ENCODE peak calls at places on chromosomes 5 and 9, in five cellular contexts. Y, T, M, U and J are unnamed samples.

GRCh38 chr9:129500166-129500862 is 120.6 kb downstream of the C9orf50 start:
- DNase-seq in Y (peak; percentile 89), T (no peak), M (no peak), U (no peak), J (no peak)

GRCh38 chr9:114811301-114811700 is 5.5 kb upstream of the TNFSF15 start:
- DNase-seq in Y (no peak), T (peak; percentile 43), M (no peak), U (no peak), J (peak; percentile 57)

GRCh38 chr9:121648799-121649198 is 2.6 kb upstream of the DAB2IP start:
- DNase-seq in Y (no peak), T (no peak), M (no peak), U (no peak), J (no peak)

GRCh38 chr5:139975306-139975705 is 67.8 kb downstream of the NRG2 start:
- DNase-seq in Y (no peak), T (peak; percentile 27), M (no peak), U (peak; percentile 5), J (no peak)

GRCh38 chr9:135220601-135221575 is 133.4 kb downstream of the OLFM1 start:
- DNase-seq in Y (no peak), T (peak; percentile 4), M (no peak), U (no peak), J (no peak)

GRCh38 chr9:13810510-13810909 is 503.4 kb downstream of the NFIB start:
- DNase-seq in Y (peak; percentile 78), T (no peak), M (no peak), U (no peak), J (no peak)

GRCh38 chr5:131252824-131253171 is 11.1 kb upstream of the CDC42SE2 start:
- DNase-seq in Y (no peak), T (peak; percentile 33), M (no peak), U (peak; percentile 34), J (no peak)

GRCh38 chr5:41009228-41009627 is 61.9 kb downstream of the MROH2B start:
- DNase-seq in Y (peak; percentile 20), T (no peak), M (peak; percentile 64), U (no peak), J (peak; percentile 18)

GRCh38 chr5:95738069-95738468 is 6.9 kb downstream of the RHOBTB3 start:
- DNase-seq in Y (no peak), T (no peak), M (no peak), U (no peak), J (no peak)

GRCh38 chr9:116873937-116874900 is 187.1 kb downstream of the TRIM32 start:
- DNase-seq in Y (no peak), T (no peak), M (no peak), U (no peak), J (no peak)

GRCh38 chr9:71353723-71354122 is 232.3 kb upstream of the TRPM3 start:
- DNase-seq in Y (peak; percentile 23), T (no peak), M (no peak), U (no peak), J (no peak)

DNA sequence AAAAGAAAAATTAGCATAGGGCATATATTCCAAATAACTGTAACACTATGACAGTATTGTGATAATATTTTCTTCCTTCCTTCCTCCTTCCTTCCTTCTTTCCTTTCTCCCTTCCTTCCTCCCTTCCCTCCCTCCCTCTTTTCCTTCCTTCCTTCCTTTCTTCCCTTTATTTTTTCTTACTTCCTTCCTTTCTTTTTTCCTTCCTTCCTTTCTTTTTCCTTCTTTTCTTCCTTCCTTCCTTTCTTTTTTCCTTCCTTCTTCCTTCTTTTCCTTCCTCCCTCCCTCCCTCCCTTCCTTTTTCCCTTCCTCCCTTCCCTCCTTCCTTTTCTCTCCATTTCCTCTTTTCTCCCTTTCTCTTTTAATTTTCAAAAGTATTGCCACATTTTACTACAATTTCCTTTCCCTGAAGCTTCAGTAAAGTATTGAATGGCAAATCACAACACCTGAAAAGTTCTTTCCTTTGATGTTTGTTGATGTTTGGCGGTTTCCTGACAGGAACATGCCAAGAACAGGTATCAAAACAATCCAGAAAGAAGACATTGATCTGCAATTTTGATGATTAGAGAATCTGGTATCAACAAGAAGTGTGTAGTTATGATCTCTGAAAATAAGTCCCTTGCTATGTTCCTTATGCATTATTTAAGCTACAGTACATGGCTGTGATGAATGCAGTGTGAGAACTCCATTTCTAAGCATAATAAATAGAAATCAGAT is 253.1 kb upstream of the EDIL3 start:
- DNase-seq in Y (no peak), T (no peak), M (no peak), U (no peak), J (no peak)
- TF ChIP-seq CTCF in Y (no peak), T (no peak), M (no peak), U (no peak), J (no peak)

DNA sequence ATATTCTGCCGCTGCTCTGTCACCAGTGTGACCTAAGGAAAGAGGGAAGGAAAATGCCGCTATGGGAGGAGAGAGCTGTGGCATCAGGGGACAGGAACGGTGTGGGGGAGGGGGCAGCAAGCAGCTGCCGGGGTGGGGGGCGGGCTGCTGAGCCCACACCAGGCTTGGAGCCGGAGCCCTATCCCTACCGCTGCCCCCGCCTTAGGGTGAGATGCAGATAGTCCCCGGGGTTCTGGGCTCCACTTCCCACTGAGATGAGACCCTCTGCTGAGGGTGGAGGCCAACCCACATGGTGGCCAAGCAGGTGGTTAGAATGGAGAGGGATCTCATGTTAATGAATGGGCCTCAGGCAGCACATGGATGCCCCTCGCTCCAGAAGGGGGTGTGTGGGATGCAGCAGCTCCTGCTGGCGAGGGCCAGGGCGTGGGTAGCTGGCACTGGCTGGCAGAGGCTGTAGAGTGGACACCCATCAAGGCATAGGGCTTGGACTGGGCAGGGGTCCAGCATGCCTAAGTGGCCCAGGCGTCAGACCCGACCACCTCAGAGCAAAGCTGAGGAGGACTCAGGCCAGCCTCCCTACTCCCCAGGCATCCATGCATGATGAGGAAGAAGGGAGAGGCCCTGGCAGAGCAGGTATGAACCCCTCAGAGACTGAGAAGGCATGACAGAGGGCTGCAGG is 131.5 kb downstream of the ZNF354C start:
- DNase-seq in Y (no peak), T (no peak), M (no peak), U (no peak), J (no peak)
- TF ChIP-seq CTCF in Y (no peak), T (no peak), M (no peak), U (no peak), J (no peak)

DNA sequence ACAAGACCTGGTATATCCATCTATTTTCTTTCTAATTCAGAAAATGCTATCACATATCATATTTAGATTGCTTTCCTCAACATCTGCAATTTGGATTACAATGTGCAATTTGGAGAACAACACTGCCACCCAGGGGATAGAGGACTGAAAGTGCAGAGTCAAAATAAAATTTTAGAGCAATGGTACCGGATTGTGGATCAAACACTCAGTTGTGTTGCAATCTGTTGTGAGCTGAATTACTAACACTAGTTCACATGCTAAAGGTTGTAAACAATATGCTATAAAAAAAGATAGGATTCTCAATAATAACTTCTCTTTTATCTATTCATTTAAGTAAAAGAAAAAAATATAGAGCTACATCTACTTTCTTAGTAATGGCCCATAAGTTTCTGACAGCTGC is 11.9 kb upstream of the SRFBP1 start:
- DNase-seq in Y (peak; percentile 60), T (peak; percentile 30), M (peak; percentile 50), U (peak; percentile 16), J (peak; percentile 74)
- TF ChIP-seq CTCF in Y (peak; percentile 68), T (peak; percentile 60), M (peak; percentile 81), U (peak; percentile 67), J (peak; percentile 47)

DNA sequence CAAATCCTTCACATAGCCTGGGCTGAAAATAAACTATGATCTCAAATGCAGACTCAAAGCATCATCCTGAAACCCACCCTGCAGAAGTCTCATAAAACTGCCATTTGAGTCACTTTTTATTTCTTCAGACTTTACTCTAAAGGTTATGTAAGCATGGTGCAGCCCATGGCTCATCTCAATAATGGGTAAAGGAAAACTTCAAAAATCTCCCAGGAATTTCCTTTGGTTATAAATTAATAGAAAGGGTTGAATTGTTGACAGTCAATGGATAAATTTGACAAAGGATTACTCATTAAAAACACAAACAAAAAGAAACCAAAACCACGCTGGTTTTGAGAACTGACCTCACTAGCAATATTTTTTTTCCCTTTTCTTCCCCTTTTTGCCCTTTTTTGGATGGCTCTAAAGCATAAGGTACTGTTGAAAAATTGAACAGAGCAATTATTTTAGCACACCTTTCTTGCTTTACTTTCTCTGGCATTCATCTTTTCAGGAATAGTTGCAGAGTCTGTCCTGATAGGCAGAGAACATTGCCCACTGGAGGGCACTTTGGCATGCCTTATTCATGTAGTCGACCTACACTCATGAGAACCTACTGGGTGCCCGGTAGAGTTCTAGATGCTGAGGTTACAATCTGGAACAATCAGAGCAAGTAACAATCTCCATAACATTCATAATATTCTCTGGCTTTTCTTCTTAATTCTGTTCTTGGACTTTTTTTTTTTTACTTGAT is 191.4 kb downstream of the TMEM167A start:
- DNase-seq in Y (peak; percentile 80), T (peak; percentile 9), M (no peak), U (no peak), J (peak; percentile 46)
- TF ChIP-seq CTCF in Y (no peak), T (peak; percentile 11), M (no peak), U (no peak), J (no peak)

GRCh38 chr9:96027271-96028131 is 152.0 kb downstream of the ERCC6L2 start:
- DNase-seq in Y (no peak), T (no peak), M (no peak), U (no peak), J (no peak)

GRCh38 chr9:96026655-96027213 is 151.2 kb downstream of the ERCC6L2 start:
- DNase-seq in Y (no peak), T (no peak), M (no peak), U (no peak), J (no peak)

GRCh38 chr9:96022445-96023031 is 147.0 kb downstream of the ERCC6L2 start:
- DNase-seq in Y (no peak), T (no peak), M (no peak), U (peak; percentile 34), J (no peak)

GRCh38 chr9:96029722-96030515 is 154.4 kb downstream of the ERCC6L2 start:
- DNase-seq in Y (no peak), T (no peak), M (no peak), U (no peak), J (no peak)

DNA sequence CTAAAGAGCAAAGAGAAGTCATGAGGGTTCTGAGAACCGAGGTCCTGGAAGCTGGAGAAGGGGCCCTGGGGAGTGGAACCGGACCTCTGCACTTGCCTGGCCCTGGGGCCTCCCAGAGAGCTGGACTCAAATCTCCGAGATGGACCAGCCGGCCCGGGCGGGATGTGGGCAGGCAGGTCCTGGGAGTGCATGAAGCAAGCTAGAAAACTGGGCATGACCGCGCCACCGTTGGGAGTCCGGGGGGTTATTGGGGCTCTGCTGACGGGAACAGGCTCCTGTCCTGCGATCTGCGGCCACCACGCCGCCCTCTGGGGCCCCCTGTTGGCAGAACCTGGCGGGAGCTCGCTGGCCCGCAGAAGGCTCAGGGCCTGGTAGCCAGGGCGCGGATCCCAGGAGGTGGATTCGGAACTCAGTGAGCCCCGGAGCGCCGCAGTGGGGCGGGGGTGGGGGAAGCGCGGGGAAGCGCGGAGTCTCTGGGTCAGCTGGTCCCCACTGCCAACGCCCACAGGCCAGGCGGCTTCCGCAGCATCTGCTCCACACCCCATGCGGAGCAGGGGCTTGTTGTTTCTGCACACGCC is 150.6 kb downstream of the ERCC6L2 start:
- DNase-seq in Y (no peak), T (no peak), M (no peak), U (no peak), J (no peak)
- TF ChIP-seq CTCF in Y (peak; percentile 13), T (no peak), M (no peak), U (no peak), J (no peak)

GRCh38 chr5:28473531-28474107 is 1435.2 kb upstream of the CDH9 start:
- DNase-seq in Y (peak; percentile 35), T (no peak), M (peak; percentile 6), U (no peak), J (peak; percentile 1)
- TF ChIP-seq CTCF in Y (peak; percentile 50), T (peak; percentile 4), M (peak; percentile 13), U (no peak), J (no peak)

GRCh38 chr5:31449175-31449574 is 82.7 kb downstream of the DROSHA start:
- DNase-seq in Y (no peak), T (no peak), M (no peak), U (no peak), J (no peak)
- TF ChIP-seq CTCF in Y (no peak), T (no peak), M (no peak), U (no peak), J (no peak)